ENCODE peak calls at places on chromosomes 12 and 14, in five cellular contexts. O is Kasumi-1, X is lower lobe of right lung, T is HS-5, Y is RWPE1. E is an unnamed sample.

GRCh38 chr14:90969493-90970166 is 90.8 kb downstream of the RPS6KA5 start:
- DNase-seq in Y (no peak), X (no peak), O (peak; percentile 70), T (no peak), E (no peak)

GRCh38 chr12:127546721-127547505 is 720.1 kb upstream of the TMEM132C start:
- DNase-seq in Y (no peak), T (no peak), X (no peak), O (no peak), E (no peak)

GRCh38 chr12:100926669-100927248 is 132.2 kb downstream of the ANO4 start:
- DNase-seq in O (no peak), X (no peak), Y (peak; percentile 10), T (no peak), E (no peak)

GRCh38 chr14:50532502-50533313 is at the start of gene MAP4K5:
- DNase-seq in Y (peak; percentile 88), T (no peak), X (peak; percentile 95), O (peak; percentile 81), E (peak; percentile 97)

GRCh38 chr12:16112626-16113560 is 164.6 kb downstream of the SLC15A5 start:
- DNase-seq in Y (no peak), T (no peak), X (no peak), O (no peak), E (no peak)

GRCh38 chr12:14239935-14240872 is 125.3 kb upstream of the ATF7IP start:
- DNase-seq in Y (no peak), X (peak; percentile 62), T (no peak), O (no peak), E (no peak)

GRCh38 chr14:81400202-81400678 is at the start of gene STON2:
- DNase-seq in Y (peak; percentile 82), O (peak; percentile 35), T (peak; percentile 66), X (no peak), E (no peak)

GRCh38 chr12:113070117-113070906 is 13.8 kb downstream of the DTX1 start:
- DNase-seq in X (peak; percentile 67), Y (no peak), T (no peak), O (peak; percentile 43), E (no peak)

GRCh38 chr14:54366726-54367707 is 29.8 kb upstream of the CDKN3 start:
- DNase-seq in T (peak; percentile 26), Y (peak; percentile 38), O (peak; percentile 92), X (no peak), E (no peak)

GRCh38 chr14:68822132-68822651 is 29.3 kb upstream of the ZFP36L1 start:
- DNase-seq in O (no peak), T (no peak), Y (no peak), X (no peak), E (no peak)

GRCh38 chr14:87896393-87897380 is 96.3 kb downstream of the GALC start:
- DNase-seq in Y (peak; percentile 46), T (peak; percentile 3), O (peak; percentile 81), X (no peak), E (no peak)

GRCh38 chr14:80350707-80351106 is 139.4 kb upstream of the DIO2 start:
- DNase-seq in T (no peak), X (no peak), O (no peak), Y (no peak), E (no peak)

GRCh38 chr14:54785111-54785777 is 117.4 kb downstream of the GCH1 start:
- DNase-seq in Y (no peak), X (no peak), T (no peak), O (no peak), E (no peak)

GRCh38 chr12:106094304-106094703 is 44.5 kb downstream of the NUAK1 start:
- DNase-seq in T (no peak), O (no peak), X (no peak), Y (no peak), E (no peak)

GRCh38 chr12:49767333-49767732 is 26.0 kb downstream of the TMBIM6 start:
- DNase-seq in X (no peak), T (no peak), O (no peak), Y (no peak), E (no peak)

GRCh38 chr14:54650331-54651017 is 83.5 kb downstream of the SAMD4A start:
- DNase-seq in X (peak; percentile 72), O (peak; percentile 6), T (peak; percentile 78), Y (no peak), E (peak; percentile 87)

GRCh38 chr12:90905691-90906370 is 49.1 kb downstream of the CCER1 start:
- DNase-seq in O (no peak), Y (peak; percentile 44), T (no peak), X (no peak), E (no peak)

GRCh38 chr12:67697443-67697842 is 48.9 kb downstream of the DYRK2 start:
- DNase-seq in O (no peak), Y (no peak), T (no peak), X (no peak), E (no peak)

GRCh38 chr12:55935742-55936151 is 4.8 kb downstream of the DGKA start:
- DNase-seq in X (peak; percentile 47), O (no peak), Y (no peak), T (no peak), E (peak; percentile 84)

GRCh38 chr14:102057480-102058114 is 29.2 kb downstream of the HSP90AA1 start:
- DNase-seq in Y (no peak), O (no peak), T (no peak), X (no peak), E (no peak)

GRCh38 chr12:53978477-53979356 is 4.0 kb upstream of the HOTAIR start:
- DNase-seq in Y (no peak), X (no peak), O (no peak), T (no peak), E (no peak)

GRCh38 chr12:8048906-8049305 is 16.4 kb downstream of the FOXJ2 start:
- DNase-seq in O (no peak), X (no peak), Y (no peak), T (no peak), E (no peak)

GRCh38 chr12:116384629-116385485 is 107.4 kb upstream of the MED13L start:
- DNase-seq in T (no peak), X (no peak), Y (no peak), O (peak; percentile 74), E (peak; percentile 72)

GRCh38 chr14:57182760-57183503 is 85.8 kb downstream of the EXOC5 start:
- DNase-seq in O (peak; percentile 19), Y (peak; percentile 16), T (no peak), X (no peak), E (no peak)

GRCh38 chr12:41142376-41142775 is 45.7 kb upstream of the PDZRN4 start:
- DNase-seq in Y (no peak), X (no peak), T (no peak), O (no peak), E (no peak)

GRCh38 chr12:57534991-57535543 is 11.9 kb downstream of the DCTN2 start:
- DNase-seq in X (no peak), Y (no peak), T (no peak), O (no peak), E (no peak)

GRCh38 chr14:96215845-96216244 is 11.2 kb downstream of the BDKRB2 start:
- DNase-seq in O (no peak), T (no peak), X (no peak), Y (peak; percentile 69), E (no peak)

GRCh38 chr14:81337073-81337472 is 63.1 kb downstream of the STON2 start:
- DNase-seq in T (no peak), O (no peak), Y (peak; percentile 38), X (no peak), E (no peak)

GRCh38 chr12:65867428-65867827 is 43.1 kb downstream of the HMGA2 start:
- DNase-seq in X (no peak), O (no peak), Y (peak; percentile 18), T (peak; percentile 72), E (no peak)

GRCh38 chr12:27779416-27779815 is 617 bp upstream of the KLHL42 start:
- DNase-seq in X (no peak), Y (no peak), O (peak; percentile 36), T (no peak), E (no peak)

GRCh38 chr12:111759276-111759675 is 7.5 kb upstream of the ALDH2 start:
- DNase-seq in O (no peak), X (no peak), Y (no peak), T (no peak), E (no peak)

GRCh38 chr14:92645841-92646478 is 102.5 kb downstream of the LGMN start:
- DNase-seq in X (no peak), Y (no peak), T (peak; percentile 80), O (no peak), E (no peak)